ENCODE peak calls at places on chromosomes 5 and 9, in nine cellular contexts. One of them, this sample, is unnamed.

GRCh38 chr5:38715671-38716070 is 130.1 kb upstream of the OSMR start:
- DNase-seq in left ventricle myocardium inferior: no peak
- DNase-seq in Calu3: peak
- DNase-seq in PC-9: no peak
- DNase-seq in DND-41: no peak
- DNase-seq in H9: no peak
- DNase-seq in GM12864: no peak
- DNase-seq in BE2C: no peak
- DNase-seq in lower lobe of right lung: no peak
- DNase-seq in this sample: no peak

GRCh38 chr5:154302181-154302580 is 111.6 kb downstream of the GALNT10 start:
- DNase-seq in left ventricle myocardium inferior: peak
- DNase-seq in Calu3: no peak
- DNase-seq in PC-9: no peak
- DNase-seq in DND-41: no peak
- DNase-seq in H9: no peak
- DNase-seq in GM12864: no peak
- DNase-seq in BE2C: no peak
- DNase-seq in lower lobe of right lung: peak
- DNase-seq in this sample: no peak

GRCh38 chr5:128965011-128965637 is at the start of gene SLC27A6:
- DNase-seq in left ventricle myocardium inferior: peak
- DNase-seq in Calu3: no peak
- DNase-seq in PC-9: no peak
- DNase-seq in DND-41: no peak
- DNase-seq in H9: peak
- DNase-seq in GM12864: no peak
- DNase-seq in BE2C: peak
- DNase-seq in lower lobe of right lung: no peak
- DNase-seq in this sample: peak

GRCh38 chr5:43769576-43770352 is 166.8 kb downstream of the NNT start:
- DNase-seq in left ventricle myocardium inferior: no peak
- DNase-seq in Calu3: no peak
- DNase-seq in PC-9: no peak
- DNase-seq in DND-41: no peak
- DNase-seq in H9: no peak
- DNase-seq in GM12864: no peak
- DNase-seq in BE2C: no peak
- DNase-seq in lower lobe of right lung: no peak
- DNase-seq in this sample: no peak

GRCh38 chr9:33524431-33524947 is 438 bp downstream of the ANKRD18B start:
- DNase-seq in left ventricle myocardium inferior: no peak
- DNase-seq in Calu3: peak
- DNase-seq in PC-9: peak
- DNase-seq in DND-41: no peak
- DNase-seq in H9: peak
- DNase-seq in GM12864: no peak
- DNase-seq in BE2C: peak
- DNase-seq in lower lobe of right lung: no peak
- DNase-seq in this sample: peak

GRCh38 chr5:134142088-134142487 is 27.6 kb downstream of the TCF7 start:
- DNase-seq in left ventricle myocardium inferior: no peak
- DNase-seq in Calu3: no peak
- DNase-seq in PC-9: no peak
- DNase-seq in DND-41: peak
- DNase-seq in H9: peak
- DNase-seq in GM12864: no peak
- DNase-seq in BE2C: no peak
- DNase-seq in lower lobe of right lung: peak
- DNase-seq in this sample: peak

GRCh38 chr9:135087489-135087791 is at the start of gene OLFM1:
- DNase-seq in left ventricle myocardium inferior: peak
- DNase-seq in Calu3: peak
- DNase-seq in PC-9: no peak
- DNase-seq in DND-41: no peak
- DNase-seq in H9: peak
- DNase-seq in GM12864: no peak
- DNase-seq in BE2C: peak
- DNase-seq in lower lobe of right lung: peak
- DNase-seq in this sample: peak

GRCh38 chr9:86827893-86828292 is 119.4 kb downstream of the GAS1 start:
- DNase-seq in left ventricle myocardium inferior: no peak
- DNase-seq in Calu3: no peak
- DNase-seq in PC-9: no peak
- DNase-seq in DND-41: no peak
- DNase-seq in H9: no peak
- DNase-seq in GM12864: no peak
- DNase-seq in BE2C: no peak
- DNase-seq in lower lobe of right lung: no peak
- DNase-seq in this sample: no peak

GRCh38 chr5:94746731-94747124 is 128.3 kb downstream of the SLF1 start:
- DNase-seq in left ventricle myocardium inferior: no peak
- DNase-seq in Calu3: no peak
- DNase-seq in PC-9: no peak
- DNase-seq in DND-41: no peak
- DNase-seq in H9: no peak
- DNase-seq in GM12864: peak
- DNase-seq in BE2C: no peak
- DNase-seq in lower lobe of right lung: no peak
- DNase-seq in this sample: no peak

GRCh38 chr9:38707885-38708640 is 11.9 kb downstream of the FAM240B start:
- DNase-seq in left ventricle myocardium inferior: no peak
- DNase-seq in Calu3: no peak
- DNase-seq in PC-9: no peak
- DNase-seq in DND-41: no peak
- DNase-seq in H9: peak
- DNase-seq in GM12864: no peak
- DNase-seq in BE2C: no peak
- DNase-seq in lower lobe of right lung: no peak
- DNase-seq in this sample: no peak

GRCh38 chr5:1823381-1824034 is 22.3 kb downstream of the NDUFS6 start:
- DNase-seq in left ventricle myocardium inferior: no peak
- DNase-seq in Calu3: no peak
- DNase-seq in PC-9: no peak
- DNase-seq in DND-41: no peak
- DNase-seq in H9: no peak
- DNase-seq in GM12864: no peak
- DNase-seq in BE2C: no peak
- DNase-seq in lower lobe of right lung: no peak
- DNase-seq in this sample: no peak

GRCh38 chr9:131090025-131090787 is 6.1 kb upstream of the AIF1L start:
- DNase-seq in left ventricle myocardium inferior: no peak
- DNase-seq in Calu3: no peak
- DNase-seq in PC-9: no peak
- DNase-seq in DND-41: no peak
- DNase-seq in H9: no peak
- DNase-seq in GM12864: no peak
- DNase-seq in BE2C: no peak
- DNase-seq in lower lobe of right lung: no peak
- DNase-seq in this sample: no peak

GRCh38 chr5:118968925-118969375 is 19.4 kb downstream of the DTWD2 start:
- DNase-seq in left ventricle myocardium inferior: no peak
- DNase-seq in Calu3: no peak
- DNase-seq in PC-9: no peak
- DNase-seq in DND-41: no peak
- DNase-seq in H9: no peak
- DNase-seq in GM12864: no peak
- DNase-seq in BE2C: no peak
- DNase-seq in lower lobe of right lung: no peak
- DNase-seq in this sample: no peak

GRCh38 chr9:136975624-136976023 is 1.7 kb upstream of the PTGDS start:
- DNase-seq in left ventricle myocardium inferior: peak
- DNase-seq in Calu3: no peak
- DNase-seq in PC-9: no peak
- DNase-seq in DND-41: no peak
- DNase-seq in H9: peak
- DNase-seq in GM12864: no peak
- DNase-seq in BE2C: no peak
- DNase-seq in lower lobe of right lung: peak
- DNase-seq in this sample: no peak

GRCh38 chr5:131749723-131750470 is 46.9 kb downstream of the FNIP1 start:
- DNase-seq in left ventricle myocardium inferior: no peak
- DNase-seq in Calu3: no peak
- DNase-seq in PC-9: no peak
- DNase-seq in DND-41: no peak
- DNase-seq in H9: no peak
- DNase-seq in GM12864: no peak
- DNase-seq in BE2C: no peak
- DNase-seq in lower lobe of right lung: no peak
- DNase-seq in this sample: no peak

GRCh38 chr5:65863747-65864146 is 62.6 kb upstream of the ERBIN start:
- DNase-seq in left ventricle myocardium inferior: no peak
- DNase-seq in Calu3: no peak
- DNase-seq in PC-9: no peak
- DNase-seq in DND-41: no peak
- DNase-seq in H9: no peak
- DNase-seq in GM12864: no peak
- DNase-seq in BE2C: no peak
- DNase-seq in lower lobe of right lung: no peak
- DNase-seq in this sample: no peak

GRCh38 chr5:115336964-115337363 is 40.5 kb upstream of the CCDC112 start:
- DNase-seq in left ventricle myocardium inferior: no peak
- DNase-seq in Calu3: no peak
- DNase-seq in PC-9: no peak
- DNase-seq in DND-41: no peak
- DNase-seq in H9: no peak
- DNase-seq in GM12864: no peak
- DNase-seq in BE2C: no peak
- DNase-seq in lower lobe of right lung: no peak
- DNase-seq in this sample: no peak

GRCh38 chr5:75156585-75156984 is 80.1 kb downstream of the ANKRD31 start:
- DNase-seq in left ventricle myocardium inferior: no peak
- DNase-seq in Calu3: peak
- DNase-seq in PC-9: no peak
- DNase-seq in DND-41: no peak
- DNase-seq in H9: no peak
- DNase-seq in GM12864: no peak
- DNase-seq in BE2C: no peak
- DNase-seq in lower lobe of right lung: no peak
- DNase-seq in this sample: no peak
- TF ChIP-seq CTCF in left ventricle myocardium inferior: no peak
- TF ChIP-seq CTCF in Calu3: peak
- TF ChIP-seq CTCF in PC-9: peak
- TF ChIP-seq CTCF in DND-41: peak
- TF ChIP-seq CTCF in H9: peak
- TF ChIP-seq CTCF in GM12864: no peak
- TF ChIP-seq CTCF in BE2C: peak
- TF ChIP-seq CTCF in lower lobe of right lung: no peak
- TF ChIP-seq CTCF in this sample: peak

GRCh38 chr5:12730354-12730753 is 826.1 kb upstream of the CTNND2 start:
- DNase-seq in left ventricle myocardium inferior: no peak
- DNase-seq in Calu3: no peak
- DNase-seq in PC-9: no peak
- DNase-seq in DND-41: no peak
- DNase-seq in H9: no peak
- DNase-seq in GM12864: no peak
- DNase-seq in BE2C: no peak
- DNase-seq in lower lobe of right lung: no peak
- DNase-seq in this sample: no peak
- TF ChIP-seq CTCF in left ventricle myocardium inferior: no peak
- TF ChIP-seq CTCF in Calu3: no peak
- TF ChIP-seq CTCF in PC-9: no peak
- TF ChIP-seq CTCF in DND-41: no peak
- TF ChIP-seq CTCF in H9: no peak
- TF ChIP-seq CTCF in GM12864: no peak
- TF ChIP-seq CTCF in BE2C: no peak
- TF ChIP-seq CTCF in lower lobe of right lung: no peak
- TF ChIP-seq CTCF in this sample: no peak

DNA sequence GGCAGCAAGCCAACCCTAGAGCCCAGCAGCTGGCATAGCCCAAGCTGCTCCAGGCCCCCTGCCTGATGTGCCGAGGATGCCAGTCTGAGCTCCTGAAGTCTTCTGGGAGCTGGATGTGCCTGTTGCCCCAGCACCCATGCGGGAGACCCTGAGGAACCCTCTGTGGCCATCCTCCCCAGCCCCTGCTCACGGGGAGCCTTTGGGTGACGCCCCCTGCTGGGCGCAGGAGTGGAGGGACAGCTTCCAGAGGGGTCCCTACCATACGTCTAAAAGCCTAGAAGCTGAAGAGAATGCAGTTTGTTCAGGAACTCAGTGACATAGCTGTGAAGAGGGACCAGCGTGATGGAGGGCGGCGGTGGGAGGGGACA is 33.1 kb upstream of the MVB12B start:
- DNase-seq in left ventricle myocardium inferior: no peak
- DNase-seq in Calu3: no peak
- DNase-seq in PC-9: no peak
- DNase-seq in DND-41: peak
- DNase-seq in H9: no peak
- DNase-seq in GM12864: no peak
- DNase-seq in BE2C: peak
- DNase-seq in lower lobe of right lung: no peak
- DNase-seq in this sample: no peak
- TF ChIP-seq CTCF in left ventricle myocardium inferior: no peak
- TF ChIP-seq CTCF in Calu3: no peak
- TF ChIP-seq CTCF in PC-9: no peak
- TF ChIP-seq CTCF in DND-41: peak
- TF ChIP-seq CTCF in H9: peak
- TF ChIP-seq CTCF in GM12864: peak
- TF ChIP-seq CTCF in BE2C: peak
- TF ChIP-seq CTCF in lower lobe of right lung: no peak
- TF ChIP-seq CTCF in this sample: peak

GRCh38 chr5:112604741-112605390 is 132.8 kb upstream of the APC start:
- DNase-seq in left ventricle myocardium inferior: no peak
- DNase-seq in Calu3: peak
- DNase-seq in PC-9: no peak
- DNase-seq in DND-41: peak
- DNase-seq in H9: no peak
- DNase-seq in GM12864: no peak
- DNase-seq in BE2C: no peak
- DNase-seq in lower lobe of right lung: no peak
- DNase-seq in this sample: no peak
- TF ChIP-seq CTCF in left ventricle myocardium inferior: peak
- TF ChIP-seq CTCF in Calu3: peak
- TF ChIP-seq CTCF in PC-9: no peak
- TF ChIP-seq CTCF in DND-41: peak
- TF ChIP-seq CTCF in H9: peak
- TF ChIP-seq CTCF in GM12864: peak
- TF ChIP-seq CTCF in BE2C: peak
- TF ChIP-seq CTCF in lower lobe of right lung: peak
- TF ChIP-seq CTCF in this sample: peak

DNA sequence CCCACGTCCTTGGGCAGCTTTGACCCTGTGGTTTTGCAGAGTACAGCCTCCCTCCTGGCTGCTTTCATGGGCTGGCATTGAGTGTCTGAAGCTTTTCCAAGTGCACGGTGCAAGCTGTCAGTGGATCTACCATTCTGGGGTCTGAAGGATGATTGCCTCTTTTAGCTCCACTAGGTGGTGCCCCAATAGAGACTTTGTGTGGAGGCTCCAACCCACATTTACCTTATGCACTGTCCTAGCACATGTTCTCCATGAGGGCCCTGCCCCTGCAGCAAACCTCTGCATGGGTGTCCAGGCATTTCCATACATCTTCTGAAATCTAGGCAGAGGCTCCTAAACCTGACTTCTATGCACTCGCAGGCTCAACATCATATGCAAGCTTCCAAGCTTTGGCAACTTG is 644.2 kb upstream of the CDH9 start:
- DNase-seq in left ventricle myocardium inferior: no peak
- DNase-seq in Calu3: peak
- DNase-seq in PC-9: no peak
- DNase-seq in DND-41: no peak
- DNase-seq in H9: peak
- DNase-seq in GM12864: no peak
- DNase-seq in BE2C: peak
- DNase-seq in lower lobe of right lung: no peak
- DNase-seq in this sample: no peak
- TF ChIP-seq CTCF in left ventricle myocardium inferior: no peak
- TF ChIP-seq CTCF in Calu3: no peak
- TF ChIP-seq CTCF in PC-9: no peak
- TF ChIP-seq CTCF in DND-41: peak
- TF ChIP-seq CTCF in H9: peak
- TF ChIP-seq CTCF in GM12864: no peak
- TF ChIP-seq CTCF in BE2C: peak
- TF ChIP-seq CTCF in lower lobe of right lung: no peak
- TF ChIP-seq CTCF in this sample: peak

This sample was measured in type B pancreatic cell.